ENCODE peak calls at places on chromosomes 2 and 18, in four cellular contexts. E is GM23248, B is IMR-90, R is cardiac muscle cell. V is an unnamed sample.

GRCh38 chr2:29052811-29053210 is 21.5 kb downstream of the PCARE start:
- DNase-seq in R (no peak), B (no peak), E (no peak), V (no peak)

GRCh38 chr2:230913812-230914211 is 11.2 kb downstream of the GPR55 start:
- DNase-seq in E (no peak), B (no peak), R (no peak), V (no peak)

GRCh38 chr2:16817305-16818202 is 151.9 kb upstream of the CYRIA start:
- DNase-seq in R (no peak), E (no peak), B (no peak), V (no peak)

GRCh38 chr2:109290887-109291675 is 162.1 kb downstream of the SH3RF3 start:
- DNase-seq in B (peak), E (peak), R (no peak), V (no peak)

GRCh38 chr2:216666461-216667233 is 28.7 kb downstream of the IGFBP5 start:
- DNase-seq in B (peak), R (peak), E (peak), V (peak)

GRCh38 chr2:226660524-226660923 is 139.1 kb downstream of the IRS1 start:
- DNase-seq in E (peak), B (peak), R (peak), V (peak)

GRCh38 chr2:189218236-189218635 is 38.7 kb upstream of the COL5A2 start:
- DNase-seq in R (peak), E (no peak), B (no peak), V (no peak)

GRCh38 chr18:8890957-8891464 is 185.7 kb downstream of the MTCL1 start:
- DNase-seq in R (peak), B (peak), E (peak), V (peak)

GRCh38 chr18:72868666-72869661 is 1.2 kb upstream of the NETO1 start:
- DNase-seq in E (no peak), B (no peak), R (no peak), V (peak)

GRCh38 chr18:47868744-47869143 is 61.7 kb downstream of the SMAD2 start:
- DNase-seq in E (no peak), R (no peak), B (no peak), V (no peak)

GRCh38 chr2:200102971-200103370 is 147.6 kb downstream of the MAIP1 start:
- DNase-seq in R (no peak), B (no peak), E (no peak), V (no peak)

GRCh38 chr2:215036314-215036713 is 102.1 kb downstream of the ABCA12 start:
- DNase-seq in R (no peak), B (no peak), E (no peak), V (no peak)

GRCh38 chr2:73780242-73780582 is 309 bp upstream of the DUSP11 start:
- DNase-seq in R (no peak), B (no peak), E (no peak), V (no peak)
- H3K4me3 ChIP-seq in R (peak), B (no peak), E (peak), V (peak)

GRCh38 chr2:235966932-235967331 is 201.3 kb downstream of the GBX2 start:
- DNase-seq in R (no peak), E (no peak), B (no peak), V (no peak)

GRCh38 chr2:235966396-235966795 is 201.8 kb downstream of the GBX2 start:
- DNase-seq in E (no peak), B (no peak), R (no peak), V (no peak)

GRCh38 chr2:235964787-235965390 is 203.3 kb downstream of the GBX2 start:
- DNase-seq in E (no peak), B (no peak), R (no peak), V (no peak)

GRCh38 chr2:235968616-235969324 is 199.4 kb downstream of the GBX2 start:
- DNase-seq in B (no peak), R (no peak), E (no peak), V (no peak)

DNA sequence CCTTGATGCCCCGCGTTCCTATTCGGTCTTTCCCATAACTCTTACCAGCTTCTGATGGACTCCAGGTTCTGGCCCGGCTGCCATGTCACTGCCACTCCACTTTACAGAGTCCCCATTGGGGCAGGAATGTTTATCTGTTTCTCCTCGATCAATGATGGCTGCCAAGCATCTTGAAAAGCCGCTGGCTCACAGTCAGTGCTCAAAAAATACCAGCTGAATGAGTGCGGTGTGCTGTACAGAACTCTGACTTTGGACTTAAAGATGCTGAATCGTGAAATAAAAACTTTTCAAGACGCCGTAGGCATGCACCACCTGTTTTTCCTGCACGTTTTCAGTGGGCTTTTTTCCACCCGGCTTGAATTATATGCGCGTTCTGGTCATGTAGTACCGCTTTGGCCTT is 200.8 kb downstream of the GBX2 start:
- DNase-seq in R (no peak), B (no peak), E (no peak), V (no peak)
- H3K4me3 ChIP-seq in R (no peak), B (no peak), E (no peak), V (no peak)

DNA sequence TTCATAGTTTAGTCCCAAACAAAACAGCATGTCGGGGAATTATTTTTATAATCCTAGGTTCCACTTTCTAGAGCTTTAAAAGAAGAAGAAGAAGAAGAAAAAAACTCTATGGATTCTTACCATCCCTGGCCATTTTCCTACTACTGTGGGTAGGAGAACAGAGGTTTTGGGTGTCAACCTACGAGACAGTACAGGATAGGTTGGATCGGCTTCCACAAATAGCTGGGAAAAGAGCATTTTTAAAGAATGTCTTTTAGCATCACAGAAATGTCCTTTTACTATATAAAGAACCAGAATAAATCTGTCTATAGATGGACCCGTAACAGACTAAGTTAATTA is 65.2 kb downstream of the RBMS1 start:
- DNase-seq in B (no peak), E (no peak), R (no peak), V (no peak)
- H3K4me3 ChIP-seq in B (no peak), E (peak), R (no peak), V (peak)

GRCh38 chr2:219661955-219662395 is 34.5 kb downstream of the SLC4A3 start:
- DNase-seq in R (peak), B (peak), E (peak), V (no peak)
- H3K4me3 ChIP-seq in R (no peak), B (no peak), E (no peak), V (no peak)

GRCh38 chr2:76579911-76580310 is 869.2 kb upstream of the GCFC2 start:
- DNase-seq in E (no peak), B (no peak), R (no peak), V (no peak)
- H3K4me3 ChIP-seq in E (no peak), B (no peak), R (no peak), V (no peak)

GRCh38 chr18:49072940-49073339 is 122.2 kb upstream of the SMAD7 start:
- DNase-seq in E (peak), B (peak), R (no peak), V (peak)
- H3K4me3 ChIP-seq in E (peak), B (no peak), R (no peak), V (peak)

GRCh38 chr2:168884990-168885389 is 5.2 kb downstream of the SPC25 start:
- DNase-seq in B (peak), E (peak), R (no peak), V (no peak)

GRCh38 chr2:168890006-168890782 is at the start of gene SPC25:
- DNase-seq in R (peak), B (peak), E (peak), V (peak)

GRCh38 chr2:168894101-168894500 is 3.9 kb upstream of the SPC25 start:
- DNase-seq in R (no peak), E (no peak), B (no peak), V (no peak)

GRCh38 chr2:168892327-168892726 is 2.1 kb upstream of the SPC25 start:
- DNase-seq in B (no peak), R (no peak), E (no peak), V (no peak)

GRCh38 chr2:168889635-168890005 is 610 bp downstream of the SPC25 start:
- DNase-seq in B (no peak), E (no peak), R (no peak), V (no peak)
- H3K4me3 ChIP-seq in B (peak), E (peak), R (peak), V (peak)